ENCODE peak calls at places on chromosomes 13 and 19, in seven cellular contexts. F is T1000; S is activated CD4-positive, alpha-beta T cell treated with anti-CD3 and anti-CD28 coated beads for 4 hours; D is midbrain; M is GM23248; I is HS-27A; O is Right ventricle myocardium superior. G is an unnamed sample.

GRCh38 chr19:35229601-35230000 is 1.1 kb upstream of the FAM187B start:
- DNase-seq in S (no peak), O (no peak), F (no peak), I (no peak), D (no peak), M (no peak), G (no peak)

GRCh38 chr13:43908156-43909126 is 28.7 kb downstream of the LACC1 start:
- DNase-seq in M (peak; percentile 77), D (peak; percentile 18), S (peak; percentile 3), F (no peak), I (peak; percentile 38), O (no peak), G (no peak)

GRCh38 chr13:94483970-94484369 is 4.5 kb upstream of the DCT start:
- DNase-seq in D (no peak), O (no peak), M (no peak), S (no peak), F (no peak), I (no peak), G (no peak)

GRCh38 chr19:15187026-15188007 is 13.5 kb downstream of the NOTCH3 start:
- DNase-seq in M (peak; percentile 44), F (no peak), I (no peak), O (no peak), S (no peak), D (no peak), G (no peak)

GRCh38 chr13:59472134-59472533 is 691.6 kb downstream of the DIAPH3 start:
- DNase-seq in D (no peak), M (no peak), F (no peak), I (peak; percentile 38), O (no peak), S (no peak), G (no peak)

GRCh38 chr19:31389874-31390273 is 40.6 kb upstream of the TSHZ3 start:
- DNase-seq in D (no peak), I (no peak), F (no peak), S (no peak), M (no peak), O (no peak), G (no peak)

GRCh38 chr13:98570929-98571372 is 6.0 kb downstream of the STK24 start:
- DNase-seq in I (no peak), F (no peak), D (no peak), O (no peak), S (peak; percentile 37), M (no peak), G (no peak)

GRCh38 chr19:10979950-10980349 is 19.1 kb downstream of the SMARCA4 start:
- DNase-seq in D (peak; percentile 39), O (no peak), S (no peak), I (no peak), F (no peak), M (peak; percentile 66), G (no peak)

GRCh38 chr13:40562975-40563349 is 103.5 kb downstream of the FOXO1 start:
- DNase-seq in S (no peak), I (peak; percentile 15), M (no peak), O (no peak), D (no peak), F (no peak), G (no peak)

GRCh38 chr19:16458391-16459128 is 13.2 kb downstream of the EPS15L1 start:
- DNase-seq in I (no peak), O (no peak), M (no peak), F (no peak), S (no peak), D (no peak), G (no peak)

GRCh38 chr19:29040951-29041350 is 172.0 kb downstream of the UQCRFS1 start:
- DNase-seq in F (no peak), D (no peak), I (no peak), S (no peak), O (no peak), M (no peak), G (no peak)

GRCh38 chr19:31253816-31254551 is 95.3 kb downstream of the TSHZ3 start:
- DNase-seq in S (no peak), I (no peak), O (no peak), F (no peak), D (no peak), M (no peak), G (no peak)

G was measured in mucosa of gallbladder.